ENCODE peak calls at places on chromosomes 7 and 10, in seven cellular contexts. W is mucosa of descending colon; Y is HepG2; F is IMR-90; J is choroid plexus epithelial cell; Q is CD8-positive, alpha-beta memory T cell; B is lower leg skin. G is an unnamed sample.

GRCh38 chr7:91239171-91239604 is 25.0 kb upstream of the FZD1 start:
- DNase-seq in J (peak), W (no peak), F (peak), Q (no peak), Y (no peak), B (no peak), G (no peak)

GRCh38 chr7:36129048-36129534 is 24.0 kb upstream of the EEPD1 start:
- DNase-seq in W (peak), F (peak), B (peak), Q (no peak), Y (peak), J (peak), G (peak)

GRCh38 chr10:101380353-101381017 is 26.5 kb downstream of the BTRC start:
- DNase-seq in J (no peak), Q (no peak), W (no peak), F (no peak), B (no peak), Y (no peak), G (no peak)

GRCh38 chr7:38195804-38196595 is 18.0 kb downstream of the STARD3NL start:
- DNase-seq in F (peak), W (no peak), Q (no peak), Y (no peak), J (peak), B (no peak), G (no peak)

GRCh38 chr10:3330687-3331086 is 158.1 kb upstream of the PITRM1 start:
- DNase-seq in B (peak), Q (no peak), Y (no peak), W (no peak), J (peak), F (peak), G (no peak)

GRCh38 chr10:115049957-115050356 is 43.2 kb upstream of the ATRNL1 start:
- DNase-seq in B (no peak), Q (no peak), W (no peak), J (peak), Y (peak), F (peak), G (no peak)

GRCh38 chr7:44626620-44627019 is 20.2 kb downstream of the OGDH start:
- DNase-seq in Y (no peak), J (no peak), W (peak), Q (no peak), F (no peak), B (no peak), G (no peak)

GRCh38 chr10:3873728-3874461 is 88.9 kb upstream of the KLF6 start:
- DNase-seq in W (no peak), F (peak), Y (peak), B (no peak), Q (peak), J (peak), G (no peak)

GRCh38 chr10:35342381-35342780 is 6.1 kb downstream of the CCNY start:
- DNase-seq in B (no peak), J (no peak), Q (no peak), Y (no peak), F (no peak), W (no peak), G (no peak)
- H3K4me3 ChIP-seq in B (no peak), J (no peak), Q (no peak), Y (no peak), F (no peak), W (no peak), G (no peak)

GRCh38 chr7:20064974-20065862 is 152.0 kb downstream of the MACC1 start:
- DNase-seq in J (peak), W (no peak), Y (no peak), F (peak), B (no peak), Q (no peak), G (no peak)
- H3K4me3 ChIP-seq in J (no peak), W (no peak), Y (no peak), F (no peak), B (no peak), Q (no peak), G (no peak)

GRCh38 chr7:135147899-135148721 is at the start of gene TMEM140:
- DNase-seq in W (no peak), F (peak), Y (peak), B (no peak), Q (peak), J (peak), G (peak)
- H3K4me3 ChIP-seq in W (peak), F (peak), Y (peak), B (peak), Q (peak), J (peak), G (peak)

DNA sequence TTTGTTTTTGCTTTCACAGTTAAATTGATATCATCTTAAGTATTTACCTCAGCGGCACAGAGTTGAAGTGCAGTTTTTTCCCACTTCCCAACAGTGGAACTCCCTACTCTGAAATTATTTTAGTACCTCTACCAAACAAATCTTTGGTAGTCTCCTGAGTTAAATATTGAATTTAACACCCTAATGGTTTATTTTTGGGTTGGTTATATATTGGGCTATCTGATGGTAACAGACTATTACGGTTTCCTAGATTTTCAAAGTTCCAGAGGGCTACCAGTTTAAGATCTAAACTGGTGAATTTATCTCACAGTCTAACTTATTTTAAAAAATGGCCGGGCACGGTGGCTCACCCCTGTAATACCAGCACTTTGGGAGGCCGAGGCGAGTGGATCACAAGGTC is 1.3 kb downstream of the ZNF277 start:
- DNase-seq in J (no peak), Q (no peak), Y (no peak), B (no peak), W (no peak), F (no peak), G (no peak)
- H3K4me3 ChIP-seq in J (no peak), Q (peak), Y (peak), B (no peak), W (no peak), F (no peak), G (peak)

GRCh38 chr7:142797799-142798377 is 27.1 kb downstream of the PRSS2 start:
- DNase-seq in F (no peak), B (peak), W (no peak), Q (peak), Y (no peak), J (no peak), G (no peak)
- H3K4me3 ChIP-seq in F (no peak), B (no peak), W (no peak), Q (peak), Y (no peak), J (peak), G (peak)

DNA sequence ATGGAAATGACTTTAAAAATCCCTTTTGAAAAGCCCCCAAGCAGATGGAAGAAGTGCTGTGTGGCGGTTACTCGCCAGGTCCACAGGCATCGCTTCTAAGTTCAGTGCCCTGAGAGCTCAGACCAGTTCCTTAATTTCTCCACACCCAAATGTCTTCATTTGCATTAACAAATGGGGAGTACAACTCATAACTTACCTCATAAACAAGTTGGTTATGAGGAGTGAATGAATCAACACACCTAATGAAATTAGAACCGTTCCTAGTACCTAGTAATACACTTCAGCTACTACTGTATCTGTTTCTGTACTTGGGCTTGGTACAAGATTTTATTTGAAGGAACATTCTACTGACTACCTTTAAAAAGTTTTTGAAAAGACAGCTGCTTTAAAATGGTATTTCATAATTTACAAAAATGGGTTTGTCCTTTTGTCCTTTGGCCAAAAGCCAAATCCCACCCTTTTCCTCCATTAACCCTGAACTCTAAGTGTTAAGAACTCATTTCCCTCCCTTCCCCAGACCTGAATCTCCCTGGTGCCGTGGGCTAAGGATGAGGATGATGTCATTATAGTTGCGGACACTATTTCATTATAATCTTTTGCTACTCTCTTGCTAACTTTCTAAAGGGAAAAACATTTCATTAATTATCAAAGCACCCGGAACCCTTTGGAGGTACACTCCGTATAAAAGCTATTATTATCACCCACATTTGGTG is 221.5 kb upstream of the CELF2 start:
- DNase-seq in F (peak), B (no peak), W (no peak), Q (no peak), J (peak), Y (no peak), G (no peak)
- H3K4me3 ChIP-seq in F (no peak), B (no peak), W (no peak), Q (no peak), J (no peak), Y (no peak), G (peak)

DNA sequence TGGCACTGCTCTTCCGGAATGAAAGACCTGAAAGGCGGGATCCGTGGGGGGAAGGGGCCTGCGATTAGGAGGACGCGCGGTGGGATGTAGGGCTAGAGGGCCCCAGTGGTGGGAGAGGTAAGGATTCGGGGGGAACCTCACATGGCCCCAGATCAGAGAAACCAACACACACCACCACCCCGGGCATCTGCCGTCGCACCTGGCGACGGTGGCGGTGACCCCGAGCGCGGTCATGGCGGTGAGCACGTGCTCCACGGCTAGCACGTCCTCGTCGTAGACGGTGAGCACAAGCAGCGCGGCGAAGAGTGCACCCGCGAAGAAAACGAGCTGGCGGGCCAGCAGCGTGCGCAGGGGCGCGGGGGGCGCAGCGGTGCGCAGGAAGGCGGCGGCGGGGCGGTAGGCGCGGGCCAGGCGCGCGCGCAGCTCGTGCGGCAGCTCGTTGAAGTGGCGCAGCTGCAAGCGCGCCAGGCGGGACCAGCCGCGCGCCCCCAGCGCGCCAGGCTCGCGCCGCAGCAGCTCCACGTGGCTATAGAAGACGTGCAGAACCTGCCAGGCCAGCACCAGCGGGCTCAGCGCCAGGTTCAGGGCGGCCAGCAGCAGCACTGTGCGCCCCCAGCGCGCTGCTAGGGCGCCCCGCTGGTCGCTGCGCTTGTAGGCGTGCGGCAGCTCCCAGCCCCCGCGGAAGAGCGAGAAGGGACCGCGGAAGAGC is 5.7 kb downstream of the ATG9B start:
- DNase-seq in F (no peak), W (no peak), B (no peak), Q (peak), J (peak), Y (no peak), G (no peak)
- H3K4me3 ChIP-seq in F (peak), W (no peak), B (no peak), Q (peak), J (peak), Y (peak), G (peak)

GRCh38 chr7:30523466-30523865 is 18.8 kb upstream of the GGCT start:
- DNase-seq in Q (no peak), B (no peak), F (no peak), W (no peak), Y (no peak), J (no peak), G (no peak)
- H3K4me3 ChIP-seq in Q (no peak), B (no peak), F (no peak), W (no peak), Y (no peak), J (no peak), G (no peak)

G was measured in right cardiac atrium.